ENCODE peak calls at places on chromosomes 12 and 14, in five cellular contexts. G is left ventricle myocardium inferior, P is esophagus squamous epithelium, U is breast epithelium, E is A549. O is an unnamed sample.

GRCh38 chr14:106491851-106492250 is 965.5 kb downstream of the TMEM121 start:
- DNase-seq in G (no peak), E (peak), P (no peak), U (no peak), O (no peak)

GRCh38 chr14:104898195-104898558 is 26.5 kb upstream of the PLD4 start:
- DNase-seq in U (no peak), P (no peak), G (no peak), E (no peak), O (peak)

GRCh38 chr12:69580074-69580473 is 5.2 kb upstream of the CCT2 start:
- DNase-seq in E (no peak), G (no peak), U (no peak), P (no peak), O (no peak)

GRCh38 chr12:26845984-26846383 is 13.0 kb upstream of the ITPR2 start:
- DNase-seq in E (no peak), U (no peak), P (no peak), G (no peak), O (no peak)

GRCh38 chr12:43795716-43796282 is 10.3 kb downstream of the TWF1 start:
- DNase-seq in E (peak), U (no peak), P (no peak), G (no peak), O (no peak)

GRCh38 chr12:90234455-90234854 is 525.8 kb upstream of the ATP2B1 start:
- DNase-seq in E (peak), P (no peak), U (no peak), G (no peak), O (no peak)

GRCh38 chr14:20262642-20263128 is 23.6 kb downstream of the OR11H4 start:
- DNase-seq in G (no peak), P (no peak), E (peak), U (no peak), O (no peak)

GRCh38 chr14:76138758-76139723 is 12.7 kb upstream of the GPATCH2L start:
- DNase-seq in E (no peak), G (no peak), P (no peak), U (no peak), O (no peak)

GRCh38 chr12:107356266-107356936 is 263.1 kb upstream of the CRY1 start:
- DNase-seq in G (no peak), P (no peak), U (no peak), E (peak), O (no peak)

GRCh38 chr14:20630340-20631022 is 11.0 kb downstream of the OR6S1 start:
- DNase-seq in E (peak), G (no peak), U (no peak), P (no peak), O (no peak)

GRCh38 chr14:84592770-84593169 is 937.2 kb upstream of the FLRT2 start:
- DNase-seq in P (no peak), U (no peak), G (no peak), E (no peak), O (no peak)

GRCh38 chr12:40469736-40470135 is 222.5 kb upstream of the CNTN1 start:
- DNase-seq in E (no peak), P (no peak), U (no peak), G (no peak), O (no peak)

GRCh38 chr14:50025776-50026175 is 90.6 kb downstream of the VCPKMT start:
- DNase-seq in P (no peak), E (peak), G (no peak), U (no peak), O (no peak)

GRCh38 chr14:75647650-75648049 is 13.0 kb downstream of the ERG28 start:
- DNase-seq in E (no peak), U (no peak), P (no peak), G (no peak), O (no peak)

DNA sequence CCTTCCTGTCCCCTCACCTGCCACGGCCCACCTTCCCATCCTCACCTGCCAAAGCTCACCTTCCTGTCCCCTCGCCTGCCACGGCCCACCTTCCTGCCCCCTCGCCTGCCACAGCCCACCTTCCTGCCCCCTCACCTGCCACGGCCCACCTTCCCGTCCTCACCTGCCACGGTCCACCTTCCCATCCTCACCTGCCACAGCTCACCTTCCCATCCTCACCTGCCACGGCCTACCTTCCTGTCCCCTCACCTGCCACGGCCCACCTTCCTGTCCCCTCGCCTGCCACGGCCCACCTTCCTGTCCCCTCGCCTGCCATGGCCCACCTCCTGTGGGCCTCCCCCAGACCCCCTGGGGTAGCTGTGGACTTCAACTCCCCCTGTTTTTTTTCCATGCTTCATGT is 48.8 kb upstream of the GPR68 start:
- DNase-seq in U (no peak), G (no peak), E (no peak), P (no peak), O (no peak)
- TF ChIP-seq CTCF in U (no peak), G (no peak), E (no peak), P (no peak), O (no peak)

GRCh38 chr12:104735801-104736200 is 222.3 kb downstream of the SLC41A2 start:
- DNase-seq in U (no peak), E (no peak), P (no peak), G (no peak), O (no peak)
- H3K27ac ChIP-seq in U (no peak), E (peak), P (no peak), G (no peak), O (peak)

GRCh38 chr14:103521438-103521961 is 1.1 kb downstream of the CKB start:
- DNase-seq in P (no peak), G (peak), E (no peak), U (no peak), O (peak)
- H3K4me3 ChIP-seq in P (peak), G (peak), E (peak), U (peak), O (peak)

GRCh38 chr12:52976574-52977071 is 27.7 kb downstream of the KRT18 start:
- DNase-seq in P (no peak), G (no peak), U (no peak), E (peak), O (no peak)
- TF ChIP-seq CTCF in P (no peak), G (no peak), U (no peak), E (peak), O (no peak)

GRCh38 chr12:48350249-48351021 is at the start of gene ZNF641:
- DNase-seq in P (no peak), U (peak), G (peak), E (peak), O (peak)

GRCh38 chr12:48351022-48351708 is 446 bp upstream of the ZNF641 start:
- DNase-seq in U (peak), E (peak), P (no peak), G (peak), O (peak)

GRCh38 chr12:48352157-48352775 is 1.5 kb upstream of the ZNF641 start:
- DNase-seq in U (no peak), E (no peak), G (no peak), P (no peak), O (no peak)

GRCh38 chr12:48349471-48349870 is 1.2 kb downstream of the ZNF641 start:
- DNase-seq in U (no peak), P (no peak), E (no peak), G (peak), O (no peak)
- H3K27ac ChIP-seq in U (peak), P (peak), E (no peak), G (peak), O (peak)

GRCh38 chr14:59358774-59359173 is 106.4 kb downstream of the GPR135 start:
- DNase-seq in U (no peak), P (no peak), E (no peak), G (no peak), O (no peak)

GRCh38 chr14:59358105-59358504 is 107.1 kb downstream of the GPR135 start:
- DNase-seq in G (peak), U (no peak), E (peak), P (no peak), O (no peak)

GRCh38 chr14:59355101-59355500 is 110.1 kb downstream of the GPR135 start:
- DNase-seq in P (no peak), E (no peak), U (no peak), G (no peak), O (no peak)

GRCh38 chr14:59356298-59356697 is 108.9 kb downstream of the GPR135 start:
- DNase-seq in E (no peak), U (no peak), P (no peak), G (no peak), O (no peak)

GRCh38 chr14:59356783-59357182 is 108.4 kb downstream of the GPR135 start:
- DNase-seq in G (no peak), E (no peak), U (no peak), P (no peak), O (no peak)
- H3K4me3 ChIP-seq in G (no peak), E (no peak), U (no peak), P (no peak), O (no peak)

GRCh38 chr14:47039336-47039735 is 387.8 kb upstream of the RPL10L start:
- DNase-seq in G (no peak), P (no peak), E (no peak), U (no peak), O (no peak)

GRCh38 chr14:47040490-47040889 is 388.9 kb upstream of the RPL10L start:
- DNase-seq in E (peak), G (no peak), U (no peak), P (no peak), O (no peak)

DNA sequence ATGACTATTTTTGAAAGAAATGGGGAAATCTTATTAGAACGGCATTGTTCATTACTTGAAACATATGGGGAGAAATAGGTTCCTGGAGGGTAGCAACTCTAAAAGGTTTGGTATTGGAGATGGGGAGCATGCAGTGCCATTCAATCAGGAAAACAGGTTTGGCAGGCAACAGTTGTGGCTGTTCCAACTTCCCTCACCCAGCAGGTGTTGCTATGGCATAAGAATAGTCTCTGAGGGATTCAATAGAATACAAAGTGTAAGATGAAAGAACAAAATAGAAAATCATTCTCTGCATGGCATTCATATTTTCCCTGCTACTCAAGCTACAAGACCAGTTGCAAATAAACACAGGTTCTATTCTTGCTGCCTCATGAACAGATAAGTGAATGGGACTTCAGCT is 393.3 kb upstream of the RPL10L start:
- DNase-seq in U (no peak), P (no peak), G (no peak), E (no peak), O (no peak)
- TF ChIP-seq CTCF in U (no peak), P (no peak), G (no peak), E (no peak), O (no peak)

GRCh38 chr12:114439833-114440449 is 34.0 kb upstream of the TBX5 start:
- DNase-seq in P (no peak), G (no peak), E (no peak), U (no peak), O (no peak)
- H3K27ac ChIP-seq in P (no peak), G (no peak), E (no peak), U (no peak), O (no peak)

O was measured in ascending aorta.